ENCODE peak calls at places on chromosomes 5 and 9, in eight cellular contexts. One of them, this sample, is unnamed.

GRCh38 chr5:40410939-40411635 is 268.6 kb upstream of the PTGER4 start:
- DNase-seq in adrenal gland: no peak
- DNase-seq in cardiac fibroblast: peak; percentile 69
- DNase-seq in hepatocyte: no peak
- DNase-seq in HL-60: peak; percentile 63
- DNase-seq in body of pancreas: no peak
- DNase-seq in cardiac muscle cell: no peak
- DNase-seq in retinal pigment epithelial cell: no peak
- DNase-seq in this sample: no peak

GRCh38 chr9:132244582-132245455 is 83.0 kb downstream of the NTNG2 start:
- DNase-seq in adrenal gland: peak; percentile 92
- DNase-seq in cardiac muscle cell: no peak
- DNase-seq in retinal pigment epithelial cell: no peak
- DNase-seq in HL-60: no peak
- DNase-seq in cardiac fibroblast: peak; percentile 71
- DNase-seq in body of pancreas: peak; percentile 53
- DNase-seq in hepatocyte: no peak
- DNase-seq in this sample: no peak

GRCh38 chr5:179212870-179213269 is 132.4 kb downstream of the ADAMTS2 start:
- DNase-seq in HL-60: no peak
- DNase-seq in cardiac fibroblast: no peak
- DNase-seq in hepatocyte: no peak
- DNase-seq in body of pancreas: no peak
- DNase-seq in cardiac muscle cell: peak; percentile 65
- DNase-seq in retinal pigment epithelial cell: no peak
- DNase-seq in adrenal gland: no peak
- DNase-seq in this sample: no peak

GRCh38 chr9:121915304-121915625 is 177.8 kb downstream of the TTLL11 start:
- DNase-seq in cardiac muscle cell: no peak
- DNase-seq in adrenal gland: no peak
- DNase-seq in HL-60: peak; percentile 21
- DNase-seq in retinal pigment epithelial cell: no peak
- DNase-seq in cardiac fibroblast: no peak
- DNase-seq in hepatocyte: no peak
- DNase-seq in body of pancreas: no peak
- DNase-seq in this sample: no peak

GRCh38 chr9:137494104-137494544 is 35.0 kb upstream of the NSMF start:
- DNase-seq in retinal pigment epithelial cell: no peak
- DNase-seq in adrenal gland: no peak
- DNase-seq in HL-60: peak; percentile 81
- DNase-seq in body of pancreas: no peak
- DNase-seq in cardiac muscle cell: no peak
- DNase-seq in hepatocyte: no peak
- DNase-seq in cardiac fibroblast: no peak
- DNase-seq in this sample: no peak

GRCh38 chr9:95224371-95225015 is 93.0 kb downstream of the FANCC start:
- DNase-seq in adrenal gland: no peak
- DNase-seq in retinal pigment epithelial cell: no peak
- DNase-seq in hepatocyte: no peak
- DNase-seq in HL-60: no peak
- DNase-seq in cardiac fibroblast: peak; percentile 15
- DNase-seq in body of pancreas: no peak
- DNase-seq in cardiac muscle cell: no peak
- DNase-seq in this sample: no peak

GRCh38 chr5:153974131-153974812 is 64.4 kb downstream of the FAM114A2 start:
- DNase-seq in adrenal gland: peak; percentile 20
- DNase-seq in HL-60: no peak
- DNase-seq in hepatocyte: peak; percentile 67
- DNase-seq in cardiac fibroblast: peak; percentile 71
- DNase-seq in body of pancreas: no peak
- DNase-seq in cardiac muscle cell: peak; percentile 60
- DNase-seq in retinal pigment epithelial cell: no peak
- DNase-seq in this sample: peak; percentile 60

GRCh38 chr5:53418844-53419243 is 61.6 kb upstream of the FST start:
- DNase-seq in adrenal gland: no peak
- DNase-seq in cardiac fibroblast: peak; percentile 92
- DNase-seq in HL-60: no peak
- DNase-seq in hepatocyte: no peak
- DNase-seq in cardiac muscle cell: no peak
- DNase-seq in body of pancreas: no peak
- DNase-seq in retinal pigment epithelial cell: peak; percentile 46
- DNase-seq in this sample: no peak

GRCh38 chr5:159051431-159052281 is 48.1 kb downstream of the EBF1 start:
- DNase-seq in cardiac muscle cell: peak; percentile 76
- DNase-seq in retinal pigment epithelial cell: no peak
- DNase-seq in cardiac fibroblast: peak; percentile 43
- DNase-seq in adrenal gland: peak; percentile 59
- DNase-seq in body of pancreas: peak; percentile 22
- DNase-seq in hepatocyte: peak; percentile 60
- DNase-seq in HL-60: peak; percentile 21
- DNase-seq in this sample: no peak

GRCh38 chr5:156556666-156557401 is 229.9 kb downstream of the SGCD start:
- DNase-seq in hepatocyte: no peak
- DNase-seq in HL-60: no peak
- DNase-seq in adrenal gland: no peak
- DNase-seq in cardiac fibroblast: no peak
- DNase-seq in retinal pigment epithelial cell: no peak
- DNase-seq in cardiac muscle cell: no peak
- DNase-seq in body of pancreas: no peak
- DNase-seq in this sample: no peak

GRCh38 chr5:14379739-14380497 is 201.7 kb upstream of the OTULINL start:
- DNase-seq in retinal pigment epithelial cell: no peak
- DNase-seq in cardiac muscle cell: no peak
- DNase-seq in body of pancreas: no peak
- DNase-seq in adrenal gland: no peak
- DNase-seq in hepatocyte: no peak
- DNase-seq in cardiac fibroblast: no peak
- DNase-seq in HL-60: no peak
- DNase-seq in this sample: no peak

GRCh38 chr9:81113408-81114124 is 575.8 kb downstream of the TLE1 start:
- DNase-seq in cardiac muscle cell: no peak
- DNase-seq in retinal pigment epithelial cell: no peak
- DNase-seq in adrenal gland: no peak
- DNase-seq in hepatocyte: no peak
- DNase-seq in body of pancreas: no peak
- DNase-seq in cardiac fibroblast: no peak
- DNase-seq in HL-60: peak; percentile 81
- DNase-seq in this sample: peak; percentile 97

DNA sequence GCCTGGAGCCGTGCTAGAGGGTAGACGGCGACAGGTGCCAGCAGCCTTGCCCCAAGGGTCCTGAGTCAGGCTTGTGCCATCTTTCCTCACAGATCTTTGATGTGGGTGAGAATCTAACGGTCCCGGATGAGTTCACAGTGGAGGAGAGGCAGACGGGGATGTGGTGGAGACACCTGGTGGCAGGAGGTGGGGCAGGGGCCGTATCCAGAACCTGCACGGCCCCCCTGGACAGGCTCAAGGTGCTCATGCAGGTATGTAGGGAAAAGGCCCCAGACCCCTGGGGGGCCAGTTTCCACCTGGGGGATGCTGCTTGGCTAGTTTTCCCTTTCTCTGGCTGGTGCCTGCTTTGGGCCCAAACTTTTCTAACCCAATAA is 24.0 kb downstream of the PTGES2 start:
- DNase-seq in hepatocyte: peak; percentile 54
- DNase-seq in cardiac muscle cell: no peak
- DNase-seq in adrenal gland: no peak
- DNase-seq in HL-60: no peak
- DNase-seq in cardiac fibroblast: no peak
- DNase-seq in retinal pigment epithelial cell: no peak
- DNase-seq in body of pancreas: peak; percentile 43
- DNase-seq in this sample: peak; percentile 94
- H3K4me3 ChIP-seq in hepatocyte: no peak overlapping the region
- H3K4me3 ChIP-seq in cardiac muscle cell: no peak overlapping the region
- H3K4me3 ChIP-seq in adrenal gland: no peak overlapping the region
- H3K4me3 ChIP-seq in HL-60: no peak overlapping the region
- H3K4me3 ChIP-seq in cardiac fibroblast: no peak overlapping the region
- H3K4me3 ChIP-seq in retinal pigment epithelial cell: no peak overlapping the region
- H3K4me3 ChIP-seq in body of pancreas: no peak overlapping the region
- H3K4me3 ChIP-seq in this sample: peak overlapping the region; percentile 43

GRCh38 chr5:96431376-96432244 is 1.4 kb downstream of the PCSK1 start:
- DNase-seq in hepatocyte: no peak
- DNase-seq in retinal pigment epithelial cell: no peak
- DNase-seq in cardiac muscle cell: no peak
- DNase-seq in HL-60: no peak
- DNase-seq in adrenal gland: no peak
- DNase-seq in body of pancreas: peak; percentile 14
- DNase-seq in cardiac fibroblast: peak; percentile 30
- DNase-seq in this sample: no peak
- H3K4me3 ChIP-seq in hepatocyte: no peak overlapping the region
- H3K4me3 ChIP-seq in retinal pigment epithelial cell: no peak overlapping the region
- H3K4me3 ChIP-seq in cardiac muscle cell: no peak overlapping the region
- H3K4me3 ChIP-seq in HL-60: no peak overlapping the region
- H3K4me3 ChIP-seq in adrenal gland: no peak overlapping the region
- H3K4me3 ChIP-seq in body of pancreas: no peak overlapping the region
- H3K4me3 ChIP-seq in cardiac fibroblast: no peak overlapping the region
- H3K4me3 ChIP-seq in this sample: no peak overlapping the region

DNA sequence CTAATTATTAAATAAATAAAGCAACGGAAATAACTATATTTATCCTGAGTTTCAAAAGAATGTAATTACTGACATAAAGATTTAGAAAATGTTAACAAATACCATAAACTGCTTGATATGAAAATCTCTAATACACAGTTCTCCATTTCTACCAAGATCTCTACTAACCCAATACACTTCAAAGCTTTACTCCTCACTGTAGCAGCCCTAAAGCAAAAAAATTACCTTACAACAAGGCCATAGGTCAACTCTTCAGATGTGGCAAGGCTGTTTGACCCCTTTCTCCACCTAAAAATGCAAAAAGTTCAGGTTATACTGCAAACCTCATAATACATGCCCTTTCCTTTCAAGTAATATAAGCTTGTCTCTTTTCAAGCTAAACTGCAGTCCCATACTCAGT is 96.7 kb downstream of the UGCG start:
- DNase-seq in HL-60: no peak
- DNase-seq in body of pancreas: no peak
- DNase-seq in cardiac muscle cell: no peak
- DNase-seq in adrenal gland: no peak
- DNase-seq in retinal pigment epithelial cell: no peak
- DNase-seq in cardiac fibroblast: no peak
- DNase-seq in hepatocyte: no peak
- DNase-seq in this sample: no peak
- H3K4me3 ChIP-seq in HL-60: no peak overlapping the region
- H3K4me3 ChIP-seq in body of pancreas: no peak overlapping the region
- H3K4me3 ChIP-seq in cardiac muscle cell: no peak overlapping the region
- H3K4me3 ChIP-seq in adrenal gland: no peak overlapping the region
- H3K4me3 ChIP-seq in retinal pigment epithelial cell: no peak overlapping the region
- H3K4me3 ChIP-seq in cardiac fibroblast: no peak overlapping the region
- H3K4me3 ChIP-seq in hepatocyte: no peak overlapping the region
- H3K4me3 ChIP-seq in this sample: no peak overlapping the region

GRCh38 chr5:173236531-173237501 is 1.8 kb upstream of the NKX2-5 start:
- DNase-seq in retinal pigment epithelial cell: no peak
- DNase-seq in HL-60: no peak
- DNase-seq in cardiac fibroblast: no peak
- DNase-seq in hepatocyte: no peak
- DNase-seq in cardiac muscle cell: peak; percentile 94
- DNase-seq in body of pancreas: no peak
- DNase-seq in adrenal gland: no peak
- DNase-seq in this sample: no peak

GRCh38 chr5:173238312-173239232 is 3.6 kb upstream of the NKX2-5 start:
- DNase-seq in body of pancreas: no peak
- DNase-seq in adrenal gland: no peak
- DNase-seq in cardiac muscle cell: peak; percentile 50
- DNase-seq in cardiac fibroblast: no peak
- DNase-seq in hepatocyte: no peak
- DNase-seq in retinal pigment epithelial cell: no peak
- DNase-seq in HL-60: no peak
- DNase-seq in this sample: no peak

GRCh38 chr5:173235499-173236394 is 741 bp upstream of the NKX2-5 start:
- DNase-seq in cardiac muscle cell: peak; percentile 60
- DNase-seq in cardiac fibroblast: no peak
- DNase-seq in hepatocyte: no peak
- DNase-seq in body of pancreas: no peak
- DNase-seq in retinal pigment epithelial cell: no peak
- DNase-seq in adrenal gland: no peak
- DNase-seq in HL-60: no peak
- DNase-seq in this sample: no peak

GRCh38 chr5:173239233-173239593 is 4.2 kb upstream of the NKX2-5 start:
- DNase-seq in HL-60: no peak
- DNase-seq in hepatocyte: no peak
- DNase-seq in adrenal gland: no peak
- DNase-seq in body of pancreas: no peak
- DNase-seq in retinal pigment epithelial cell: no peak
- DNase-seq in cardiac fibroblast: no peak
- DNase-seq in cardiac muscle cell: no peak
- DNase-seq in this sample: no peak

DNA sequence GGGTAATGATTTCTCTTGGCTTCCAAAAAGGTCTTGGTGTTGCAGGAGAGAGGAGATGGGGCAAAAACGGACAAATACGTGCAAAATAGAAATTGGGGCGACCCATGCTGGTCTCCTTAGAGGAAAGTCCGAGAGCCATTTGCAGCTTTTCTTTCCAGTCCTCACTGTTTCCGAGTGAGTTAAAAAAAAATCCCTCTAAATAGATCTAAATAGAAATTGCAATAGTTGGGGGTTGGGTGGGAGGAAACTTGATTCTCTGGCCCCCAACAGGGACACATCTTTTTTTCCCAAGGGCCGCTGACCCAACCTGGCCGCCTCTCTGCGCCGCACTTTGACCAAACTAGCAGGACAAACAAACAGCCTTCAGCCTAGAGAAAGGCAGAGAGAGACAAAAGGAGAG is 2.8 kb upstream of the NKX2-5 start:
- DNase-seq in adrenal gland: no peak
- DNase-seq in retinal pigment epithelial cell: no peak
- DNase-seq in HL-60: no peak
- DNase-seq in hepatocyte: no peak
- DNase-seq in cardiac fibroblast: no peak
- DNase-seq in cardiac muscle cell: peak; percentile 54
- DNase-seq in body of pancreas: no peak
- DNase-seq in this sample: no peak
- H3K4me3 ChIP-seq in adrenal gland: no peak overlapping the region
- H3K4me3 ChIP-seq in retinal pigment epithelial cell: no peak overlapping the region
- H3K4me3 ChIP-seq in HL-60: no peak overlapping the region
- H3K4me3 ChIP-seq in hepatocyte: no peak overlapping the region
- H3K4me3 ChIP-seq in cardiac fibroblast: no peak overlapping the region
- H3K4me3 ChIP-seq in cardiac muscle cell: peak overlapping the region; percentile 96
- H3K4me3 ChIP-seq in body of pancreas: no peak overlapping the region
- H3K4me3 ChIP-seq in this sample: no peak overlapping the region